ENCODE peak calls at places on chromosomes 1 and 21, in five cellular contexts. I, T, X, C and A are unnamed samples.

GRCh38 chr1:47611992-47612391 is 174.1 kb downstream of the FOXD2 start:
- DNase-seq in I (no peak), T (no peak), C (no peak), X (no peak), A (no peak)

GRCh38 chr21:42655797-42656770 is 2.7 kb downstream of the PDE9A start:
- DNase-seq in X (no peak), C (no peak), I (no peak), T (no peak), A (no peak)

GRCh38 chr1:1112237-1112985 is 3.5 kb downstream of the C1orf159 start:
- DNase-seq in C (no peak), T (no peak), X (no peak), I (no peak), A (no peak)

GRCh38 chr1:88741413-88741812 is 57.3 kb downstream of the PKN2 start:
- DNase-seq in I (no peak), C (peak), T (no peak), X (no peak), A (no peak)

GRCh38 chr1:9724706-9725476 is 73.4 kb downstream of the PIK3CD start:
- DNase-seq in I (peak), C (peak), X (peak), T (peak), A (peak)

GRCh38 chr1:220926146-220926545 is 46.9 kb downstream of the HLX start:
- DNase-seq in C (no peak), I (no peak), T (no peak), X (no peak), A (no peak)

GRCh38 chr1:228045871-228046270 is 36.6 kb upstream of the ARF1 start:
- DNase-seq in C (no peak), X (no peak), T (no peak), I (no peak), A (no peak)

GRCh38 chr1:160781914-160782689 is 13.9 kb upstream of the LY9 start:
- DNase-seq in T (no peak), I (no peak), X (no peak), C (no peak), A (no peak)

GRCh38 chr1:21647431-21648373 is 21.5 kb downstream of the RAP1GAP start:
- DNase-seq in I (no peak), C (peak), X (no peak), T (peak), A (peak)

GRCh38 chr21:38993561-38993960 is 187.8 kb downstream of the ETS2 start:
- DNase-seq in X (no peak), C (peak), I (no peak), T (no peak), A (no peak)

GRCh38 chr1:11880911-11881748 is 22.4 kb upstream of the NPPB start:
- DNase-seq in I (no peak), X (peak), T (no peak), C (no peak), A (no peak)

GRCh38 chr1:233097546-233098254 is 147.3 kb downstream of the NTPCR start:
- DNase-seq in X (no peak), I (no peak), T (no peak), C (peak), A (no peak)

GRCh38 chr21:42310411-42311001 is 4.7 kb downstream of the TFF3 start:
- DNase-seq in C (no peak), X (no peak), T (no peak), I (no peak), A (no peak)

GRCh38 chr1:19643113-19643512 is 998 bp upstream of the NBL1 start:
- DNase-seq in I (no peak), C (peak), T (no peak), X (no peak), A (no peak)

GRCh38 chr1:212224102-212224501 is 61.1 kb upstream of the PPP2R5A start:
- DNase-seq in C (no peak), X (no peak), I (no peak), T (no peak), A (no peak)

GRCh38 chr1:165699577-165699976 is 1.2 kb upstream of the ALDH9A1 start:
- DNase-seq in X (no peak), I (no peak), T (no peak), C (no peak), A (no peak)

GRCh38 chr1:64505944-64506658 is 36.2 kb downstream of the CACHD1 start:
- DNase-seq in X (no peak), I (no peak), C (no peak), T (no peak), A (peak)

GRCh38 chr1:88983791-88984552 is 8.5 kb downstream of the KYAT3 start:
- DNase-seq in C (peak), T (no peak), I (no peak), X (no peak), A (no peak)

GRCh38 chr1:201593200-201593828 is 54.4 kb downstream of the NAV1 start:
- DNase-seq in X (no peak), T (no peak), C (no peak), I (no peak), A (no peak)

GRCh38 chr1:118322369-118322768 is 137.3 kb upstream of the SPAG17 start:
- DNase-seq in I (no peak), X (no peak), C (no peak), T (no peak), A (no peak)

GRCh38 chr1:193434319-193434718 is 247.9 kb upstream of the B3GALT2 start:
- DNase-seq in T (no peak), X (no peak), C (no peak), I (no peak), A (no peak)

GRCh38 chr21:14753069-14753465 is 207.0 kb upstream of the SAMSN1 start:
- DNase-seq in X (no peak), I (no peak), C (no peak), T (no peak), A (no peak)

GRCh38 chr1:30307182-30307581 is 416.2 kb downstream of the MATN1 start:
- DNase-seq in X (no peak), C (no peak), I (no peak), T (no peak), A (no peak)

GRCh38 chr1:94514095-94514727 is 27.3 kb downstream of the F3 start:
- DNase-seq in I (no peak), X (no peak), T (peak), C (peak), A (no peak)

GRCh38 chr1:109906160-109906838 is 4.3 kb upstream of the CSF1 start:
- DNase-seq in I (peak), C (no peak), T (no peak), X (no peak), A (peak)